ENCODE peak calls at places on chromosomes 6 and 20, in four cellular contexts. P, J, I and M are unnamed samples. For H3K36me3, the result is how much of the 10 kb centered on the place peaks cover.

GRCh38 chr6:155154158-155154830 is 109.5 kb upstream of the CLDN20 start:
- DNase-seq in P (no peak), J (no peak), I (no peak), M (no peak)

GRCh38 chr6:111030008-111031006 is 48.5 kb downstream of the RPF2 start:
- DNase-seq in P (peak), J (no peak), I (no peak), M (peak)

GRCh38 chr20:5766085-5766764 is 16.0 kb downstream of the SHLD1 start:
- DNase-seq in P (peak), J (no peak), I (no peak), M (no peak)

GRCh38 chr6:31966997-31967925 is 4.7 kb downstream of the DXO start:
- DNase-seq in P (no peak), J (no peak), I (no peak), M (no peak)

GRCh38 chr20:37573626-37574198 is 46.0 kb upstream of the BLCAP start:
- DNase-seq in P (no peak), J (no peak), I (no peak), M (no peak)

GRCh38 chr6:137471951-137472350 is 22.2 kb downstream of the OLIG3 start:
- DNase-seq in P (no peak), J (no peak), I (no peak), M (no peak)

GRCh38 chr6:135851442-135852271 is at the start of gene PDE7B:
- DNase-seq in P (peak), J (peak), I (peak), M (peak)

GRCh38 chr6:137051790-137052472 is 7.2 kb upstream of the IL20RA start:
- DNase-seq in P (no peak), J (no peak), I (no peak), M (peak)

DNA sequence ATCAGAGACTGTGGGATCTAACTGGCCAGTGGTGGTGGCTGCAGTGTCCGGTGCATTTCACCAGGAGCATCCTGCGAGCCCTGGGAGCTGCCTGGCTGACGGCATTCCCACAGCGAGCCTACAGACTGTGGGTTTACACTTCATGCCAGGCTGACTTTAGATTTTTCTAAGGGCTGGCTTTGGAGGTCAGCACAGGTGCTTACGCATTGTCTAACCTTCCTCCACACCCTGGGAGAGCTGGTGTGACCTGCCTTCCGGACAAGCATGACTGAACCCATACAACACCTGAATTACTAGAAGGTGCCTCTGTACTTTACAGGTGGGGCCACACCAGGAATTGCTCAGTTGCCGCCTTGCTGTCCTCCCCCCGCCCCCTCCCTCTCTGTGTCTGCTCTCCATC is 96.2 kb downstream of the RREB1 start:
- DNase-seq in P (no peak), J (no peak), I (no peak), M (no peak)
- H3K36me3 ChIP-seq in P (under half), J (under half), I (half or more), M (half or more)

GRCh38 chr6:33592595-33593413 is 12.7 kb upstream of the BAK1 start:
- DNase-seq in P (no peak), J (no peak), I (peak), M (no peak)

GRCh38 chr6:33591633-33592032 is 11.6 kb upstream of the BAK1 start:
- DNase-seq in P (no peak), J (no peak), I (no peak), M (no peak)

GRCh38 chr6:33593414-33593727 is 13.3 kb upstream of the BAK1 start:
- DNase-seq in P (no peak), J (no peak), I (no peak), M (no peak)

GRCh38 chr6:33590531-33591198 is 10.6 kb upstream of the BAK1 start:
- DNase-seq in P (no peak), J (peak), I (peak), M (peak)

DNA sequence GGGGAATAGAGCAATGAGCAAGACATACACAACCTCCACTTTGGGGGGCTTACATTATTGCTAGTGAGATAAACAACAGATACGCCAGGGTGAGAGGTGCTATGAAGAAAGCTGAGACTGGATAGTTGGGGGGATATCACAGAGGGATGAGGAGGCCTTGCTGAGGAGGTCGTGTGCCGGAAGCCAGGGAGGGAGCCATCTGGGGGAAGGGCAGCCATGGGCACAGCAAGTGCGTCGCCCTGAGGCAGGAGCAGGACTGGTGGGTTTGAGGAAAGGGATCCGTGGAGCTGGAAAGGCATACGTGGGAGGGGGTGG is 12.2 kb upstream of the BAK1 start:
- DNase-seq in P (no peak), J (no peak), I (no peak), M (no peak)
- H3K27ac ChIP-seq in P (no peak), J (no peak), I (no peak), M (no peak)

GRCh38 chr20:43976577-43976976 is 61.9 kb downstream of the TOX2 start:
- DNase-seq in P (no peak), J (no peak), I (no peak), M (no peak)

GRCh38 chr20:43973671-43974450 is 59.2 kb downstream of the TOX2 start:
- DNase-seq in P (no peak), J (no peak), I (no peak), M (no peak)

GRCh38 chr20:43975096-43975768 is 60.6 kb downstream of the TOX2 start:
- DNase-seq in P (no peak), J (no peak), I (no peak), M (no peak)

GRCh38 chr20:43973231-43973630 is 58.6 kb downstream of the TOX2 start:
- DNase-seq in P (no peak), J (no peak), I (no peak), M (no peak)

DNA sequence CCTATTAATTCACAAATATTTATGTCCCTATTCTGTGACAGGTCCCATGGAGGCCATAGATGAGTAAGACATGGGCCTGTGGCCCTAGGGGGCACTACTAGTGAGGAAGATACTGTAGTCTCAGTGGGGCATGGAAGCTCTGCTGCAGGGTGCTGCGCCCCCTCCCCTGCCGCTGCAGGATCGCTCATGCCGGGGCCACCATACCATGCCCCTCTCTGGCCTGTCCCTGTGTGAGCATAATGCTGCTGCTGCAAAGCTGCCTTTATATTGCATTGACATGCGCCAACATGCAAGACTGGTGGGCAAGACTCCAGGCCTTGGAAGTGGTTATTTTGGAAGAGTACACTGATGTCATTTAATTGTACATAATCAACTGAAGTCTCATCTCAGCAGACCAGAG is 60.0 kb downstream of the TOX2 start:
- DNase-seq in P (no peak), J (no peak), I (no peak), M (no peak)
- H3K36me3 ChIP-seq in P (under half), J (under half), I (under half), M (under half)

DNA sequence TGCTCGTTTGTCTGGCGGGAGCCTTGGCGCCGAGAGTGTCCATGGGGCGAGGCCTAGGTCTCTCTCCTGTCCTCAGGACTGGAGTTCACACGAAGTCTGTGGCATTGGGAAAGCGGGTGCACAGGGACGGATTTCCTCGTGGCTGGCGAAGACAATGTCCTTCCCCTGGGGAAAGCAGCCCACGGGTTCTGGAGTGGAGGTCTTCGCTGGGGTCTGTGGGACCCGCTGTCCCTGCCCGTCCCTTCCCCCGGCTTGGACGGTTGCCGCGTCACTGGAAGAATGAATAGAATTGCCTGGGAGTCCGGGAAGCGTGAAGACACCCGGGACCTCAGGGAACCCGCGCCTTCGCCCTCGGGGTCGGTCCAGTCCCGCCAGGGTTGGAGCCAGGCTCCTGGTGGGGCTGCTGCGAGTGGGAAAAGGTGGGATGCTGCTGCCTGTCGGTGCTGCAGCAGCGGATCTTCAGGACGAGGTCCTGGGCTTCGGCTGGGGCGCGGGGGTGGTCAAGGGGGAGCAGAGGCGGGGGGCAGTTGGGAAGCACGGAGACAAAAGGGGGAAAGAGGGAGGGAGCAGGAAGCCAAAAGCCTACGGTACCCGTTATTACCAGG is 441.8 kb upstream of the DEFB115 start:
- DNase-seq in P (no peak), J (no peak), I (no peak), M (no peak)
- H3K27ac ChIP-seq in P (peak), J (no peak), I (no peak), M (no peak)

DNA sequence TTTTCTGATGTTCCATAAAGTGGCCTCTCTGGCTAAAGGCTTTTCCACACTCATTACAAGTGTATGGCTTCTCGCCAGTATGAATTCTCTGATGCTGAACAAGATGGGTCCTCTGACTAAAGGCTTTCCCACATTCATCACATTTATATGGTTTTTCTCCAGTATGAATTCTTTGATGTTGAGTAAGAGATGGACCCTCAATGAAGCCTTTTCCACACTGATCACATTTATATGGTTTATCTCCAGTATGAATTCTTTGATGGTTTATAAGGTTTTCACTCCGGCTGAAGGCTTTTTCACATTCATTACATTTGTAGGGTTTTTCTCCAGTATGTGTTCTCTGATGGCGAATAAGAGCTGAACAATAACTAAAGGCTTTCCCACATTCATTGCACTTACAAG is 20.4 kb downstream of the ZNF184 start:
- DNase-seq in P (no peak), J (no peak), I (no peak), M (no peak)
- H3K36me3 ChIP-seq in P (half or more), J (under half), I (half or more), M (half or more)

GRCh38 chr20:43916073-43916874 is 1.6 kb downstream of the TOX2 start:
- DNase-seq in P (no peak), J (no peak), I (peak), M (no peak)

GRCh38 chr20:43914286-43914685 is 366 bp upstream of the TOX2 start:
- DNase-seq in P (no peak), J (no peak), I (no peak), M (no peak)

GRCh38 chr20:43914697-43915208 is at the start of gene TOX2:
- DNase-seq in P (peak), J (no peak), I (peak), M (no peak)

GRCh38 chr20:43916875-43917371 is 2.3 kb downstream of the TOX2 start:
- DNase-seq in P (no peak), J (no peak), I (peak), M (no peak)

DNA sequence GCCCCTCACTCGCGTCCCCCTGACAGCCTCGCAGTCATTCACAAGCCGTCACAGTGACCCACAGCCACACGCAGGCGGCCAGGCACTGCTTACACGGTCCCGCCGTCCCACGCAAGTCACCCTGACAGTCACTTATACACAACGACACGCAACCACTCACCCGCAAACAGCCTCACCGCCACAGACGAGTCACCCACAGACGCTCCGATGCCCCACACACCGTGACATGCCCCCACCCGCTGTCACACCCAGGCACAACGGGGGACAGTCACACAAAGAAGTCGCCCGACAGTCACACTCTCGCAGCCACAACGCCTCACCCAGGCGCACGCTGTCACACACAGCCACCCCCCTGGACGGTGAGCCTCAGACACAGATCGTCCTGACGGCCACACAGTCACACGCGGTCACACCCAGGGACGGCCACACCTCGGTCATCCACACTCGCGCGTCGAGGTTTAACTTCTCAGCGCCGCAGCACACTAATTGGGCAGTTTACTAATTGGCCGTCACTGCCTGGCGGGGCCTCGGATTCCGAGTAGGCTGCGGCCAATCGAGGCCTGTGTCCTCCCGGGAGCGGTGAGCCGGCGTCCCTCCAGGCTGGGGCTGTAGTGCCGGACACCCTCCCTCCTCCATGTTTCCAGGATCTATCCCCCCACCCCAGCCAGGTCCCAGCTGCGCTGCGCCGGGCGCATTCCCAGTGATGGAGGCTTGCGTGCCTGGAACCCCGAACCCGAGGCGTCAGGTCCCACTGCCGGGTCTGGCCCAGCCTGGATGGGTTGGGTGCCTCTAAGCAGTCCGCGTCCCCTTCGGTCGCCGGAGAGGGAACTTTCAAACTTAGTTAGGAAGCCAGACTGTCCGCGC is 789 bp downstream of the TOX2 start:
- DNase-seq in P (no peak), J (no peak), I (peak), M (no peak)
- H3K27ac ChIP-seq in P (no peak), J (no peak), I (no peak), M (no peak)

GRCh38 chr20:32179515-32179914 is 28.0 kb downstream of the PLAGL2 start:
- DNase-seq in P (no peak), J (no peak), I (no peak), M (no peak)
- H3K36me3 ChIP-seq in P (under half), J (under half), I (under half), M (under half)